ENCODE peak calls at places on chromosome 20, in six cellular contexts. O is mesendoderm; Q is activated CD4-positive, CD25-positive, alpha-beta regulatory T cell treated with anti-CD3 and anti-CD28 coated beads, Interleukin-2, amount 50 U/mL, for 72 hours; Z is stimulated activated CD8-positive, alpha-beta memory T cell treated with anti-CD3 and anti-CD28 coated beads, Interleukin-2, amount 100 ng/mL, for 48 hours; Y is LoVo; T is stimulated activated CD4-positive, alpha-beta T cell treated with anti-CD3 and anti-CD28 coated beads, Interleukin-15, amount 100 ng/mL, for 1 hour. K is an unnamed sample.

GRCh38 chr20:58016779-58017178 is 211.7 kb downstream of the ANKRD60 start:
- DNase-seq in Y (no peak), O (no peak), Q (no peak), Z (no peak), T (no peak), K (no peak)

GRCh38 chr20:7883309-7883708 is 56.9 kb downstream of the HAO1 start:
- DNase-seq in O (no peak), Q (no peak), Z (no peak), Y (no peak), T (no peak), K (peak)

GRCh38 chr20:18057994-18058349 is 256 bp upstream of the OVOL2 start:
- DNase-seq in Q (no peak), Z (no peak), T (no peak), Y (no peak), O (no peak), K (no peak)

GRCh38 chr20:43915209-43916072 is 789 bp downstream of the TOX2 start:
- DNase-seq in O (peak), Q (peak), T (peak), Y (no peak), Z (peak), K (no peak)

GRCh38 chr20:12640255-12640654 is 368.5 kb upstream of the SPTLC3 start:
- DNase-seq in Y (no peak), T (no peak), Q (no peak), O (no peak), Z (no peak), K (no peak)

GRCh38 chr20:58832442-58832841 is 18.3 kb downstream of the GNAS-AS1 start:
- DNase-seq in Z (no peak), T (no peak), Q (no peak), Y (no peak), O (no peak), K (no peak)

GRCh38 chr20:23727016-23727415 is 23.7 kb downstream of the CST1 start:
- DNase-seq in Z (no peak), T (no peak), Q (no peak), Y (no peak), O (no peak), K (no peak)

GRCh38 chr20:61414455-61414991 is 162.5 kb downstream of the CDH4 start:
- DNase-seq in Y (no peak), T (no peak), O (no peak), Z (no peak), Q (no peak), K (no peak)

GRCh38 chr20:33793011-33793931 is 17.9 kb upstream of the CHMP4B start:
- DNase-seq in Y (no peak), Q (no peak), O (peak), Z (no peak), T (no peak), K (no peak)

GRCh38 chr20:21704408-21705385 is 767 bp upstream of the PAX1 start:
- DNase-seq in Y (no peak), Z (no peak), Q (no peak), T (no peak), O (peak), K (no peak)

GRCh38 chr20:11098888-11099287 is 425.1 kb upstream of the JAG1 start:
- DNase-seq in O (peak), Q (no peak), Y (no peak), Z (no peak), T (no peak), K (no peak)

GRCh38 chr20:40689943-40690835 is 1.2 kb upstream of the MAFB start:
- DNase-seq in Z (peak), T (peak), Y (peak), O (peak), Q (peak), K (peak)

GRCh38 chr20:51860015-51860882 is 57.9 kb upstream of the SALL4 start:
- DNase-seq in O (no peak), T (no peak), Q (no peak), Y (peak), Z (no peak), K (no peak)

GRCh38 chr20:10863337-10864060 is 189.7 kb upstream of the JAG1 start:
- DNase-seq in Q (no peak), Z (no peak), Y (peak), O (peak), T (no peak), K (no peak)

GRCh38 chr20:10524643-10525042 is 89.5 kb downstream of the SLX4IP start:
- DNase-seq in Z (no peak), T (no peak), Q (no peak), Y (no peak), O (peak), K (peak)

GRCh38 chr20:44188752-44189151 is 1.8 kb upstream of the JPH2 start:
- DNase-seq in O (no peak), T (no peak), Q (no peak), Y (no peak), Z (no peak), K (no peak)

GRCh38 chr20:56928007-56928406 is 298.9 kb downstream of the TFAP2C start:
- DNase-seq in Q (no peak), Z (no peak), O (peak), T (no peak), Y (no peak), K (no peak)

GRCh38 chr20:2750343-2751251 is 49.8 kb downstream of the CPXM1 start:
- DNase-seq in Q (no peak), T (no peak), Z (no peak), Y (peak), O (peak), K (peak)

GRCh38 chr20:22554391-22554790 is 30.0 kb downstream of the FOXA2 start:
- DNase-seq in O (no peak), Q (no peak), Z (no peak), Y (no peak), T (no peak), K (no peak)

GRCh38 chr20:58237318-58238182 is 9.1 kb upstream of the ANKRD60 start:
- DNase-seq in T (no peak), Y (no peak), Q (no peak), O (no peak), Z (no peak), K (no peak)

GRCh38 chr20:38191654-38192053 is 26.6 kb upstream of the TGM2 start:
- DNase-seq in Y (no peak), Q (no peak), T (no peak), Z (no peak), O (no peak), K (no peak)

GRCh38 chr20:41696428-41696827 is 78.3 kb upstream of the CHD6 start:
- DNase-seq in Q (no peak), O (no peak), T (no peak), Z (no peak), Y (no peak), K (no peak)

GRCh38 chr20:11080776-11081406 is 407.1 kb upstream of the JAG1 start:
- DNase-seq in O (no peak), Y (no peak), T (no peak), Z (no peak), Q (no peak), K (no peak)

GRCh38 chr20:22412977-22413868 is 171.1 kb downstream of the FOXA2 start:
- DNase-seq in Y (no peak), T (no peak), Z (no peak), O (no peak), Q (no peak), K (no peak)

GRCh38 chr20:61589055-61589385 is 337.0 kb downstream of the CDH4 start:
- DNase-seq in Q (no peak), O (peak), T (no peak), Y (no peak), Z (no peak), K (no peak)

GRCh38 chr20:36796117-36796516 is 22.6 kb upstream of the DSN1 start:
- DNase-seq in Q (no peak), O (no peak), Y (no peak), T (no peak), Z (no peak), K (no peak)

GRCh38 chr20:59082077-59082740 is 39.6 kb upstream of the PRELID3B start:
- DNase-seq in Y (no peak), Z (no peak), Q (no peak), O (peak), T (no peak), K (no peak)

GRCh38 chr20:60024801-60025200 is 66.6 kb downstream of the CDH26 start:
- DNase-seq in Q (no peak), Y (no peak), Z (no peak), T (no peak), O (no peak), K (no peak)

GRCh38 chr20:25197173-25197869 is 1.8 kb downstream of the ENTPD6 start:
- DNase-seq in T (no peak), O (peak), Y (no peak), Q (no peak), Z (no peak), K (no peak)

GRCh38 chr20:51950926-51951325 is 148.6 kb upstream of the SALL4 start:
- DNase-seq in Q (no peak), T (no peak), O (no peak), Z (no peak), Y (no peak), K (no peak)

GRCh38 chr20:48638546-48638945 is 189.3 kb downstream of the PREX1 start:
- DNase-seq in Y (peak), Q (no peak), T (no peak), Z (no peak), O (no peak), K (no peak)

GRCh38 chr20:31260326-31260932 is 3.0 kb downstream of the DEFB115 start:
- DNase-seq in O (peak), T (no peak), Q (no peak), Y (peak), Z (no peak), K (peak)

GRCh38 chr20:31740208-31740607 is 1.1 kb downstream of the TPX2 start:
- DNase-seq in T (no peak), O (peak), Y (no peak), Z (no peak), Q (no peak), K (no peak)

GRCh38 chr20:11193241-11193640 is 519.4 kb upstream of the JAG1 start:
- DNase-seq in Y (no peak), O (no peak), Q (no peak), T (no peak), Z (no peak), K (no peak)

GRCh38 chr20:47330933-47331708 is 25.4 kb downstream of the ZMYND8 start:
- DNase-seq in Z (no peak), Q (no peak), T (no peak), Y (peak), O (no peak), K (no peak)

GRCh38 chr20:19761853-19762252 is 3.8 kb downstream of the RIN2 start:
- DNase-seq in O (no peak), Z (no peak), Q (no peak), T (no peak), Y (no peak), K (peak)

GRCh38 chr20:699342-699741 is 23.7 kb upstream of the SCRT2 start:
- DNase-seq in Q (no peak), T (no peak), Z (no peak), Y (no peak), O (no peak), K (no peak)

GRCh38 chr20:760751-761417 is 7.4 kb downstream of the SLC52A3 start:
- DNase-seq in Z (peak), T (no peak), Q (peak), O (peak), Y (no peak), K (no peak)